ENCODE peak calls at places on chromosomes 1 and 21, in ten cellular contexts. R is GM12891, F is stomach, E is endothelial cell of umbilical vein, I is transverse colon, V is Panc1, S is breast epithelium, M is K562, D is HepG2, N is HCT116. C is an unnamed sample.

GRCh38 chr1:36008546-36009197 is 75.2 kb upstream of the TEKT2 start:
- DNase-seq in R (no peak), F (no peak), E (peak), I (no peak), V (peak), S (no peak), M (no peak), D (peak), N (peak), C (peak)

GRCh38 chr1:6014130-6014999 is 22.1 kb upstream of the NPHP4 start:
- DNase-seq in R (no peak), F (no peak), E (no peak), I (no peak), V (no peak), S (no peak), M (no peak), D (no peak), N (no peak), C (no peak)

GRCh38 chr1:24503870-24504523 is 1.4 kb downstream of the RCAN3 start:
- DNase-seq in R (no peak), F (no peak), E (no peak), I (no peak), V (no peak), S (no peak), M (no peak), D (no peak), N (no peak), C (no peak)

GRCh38 chr1:42211224-42211623 is 46.7 kb upstream of the GUCA2A start:
- DNase-seq in R (no peak), F (no peak), E (peak), I (no peak), V (no peak), S (no peak), M (no peak), D (no peak), N (no peak), C (no peak)

GRCh38 chr1:101150676-101151075 is 86.1 kb upstream of the S1PR1 start:
- DNase-seq in R (no peak), F (no peak), E (peak), I (no peak), V (no peak), S (no peak), M (no peak), D (peak), N (no peak), C (no peak)

GRCh38 chr1:203692565-203693470 is 66.2 kb downstream of the ATP2B4 start:
- DNase-seq in R (no peak), F (peak), E (peak), I (peak), V (no peak), S (peak), M (peak), D (no peak), N (peak), C (no peak)

GRCh38 chr1:38908821-38909220 is 27.4 kb upstream of the GJA9 start:
- DNase-seq in R (no peak), F (no peak), E (no peak), I (no peak), V (no peak), S (no peak), M (no peak), D (no peak), N (no peak), C (no peak)

GRCh38 chr21:33892853-33893252 is 22.8 kb downstream of the ATP5PO start:
- DNase-seq in R (no peak), F (no peak), E (no peak), I (no peak), V (no peak), S (no peak), M (peak), D (peak), N (no peak), C (peak)

GRCh38 chr1:171290611-171291010 is 23.4 kb upstream of the FMO4 start:
- DNase-seq in R (no peak), F (no peak), E (no peak), I (no peak), V (no peak), S (no peak), M (no peak), D (no peak), N (no peak), C (no peak)

GRCh38 chr1:201884472-201884871 is 4.2 kb upstream of the SHISA4 start:
- DNase-seq in R (no peak), F (no peak), E (no peak), I (no peak), V (no peak), S (no peak), M (no peak), D (no peak), N (no peak), C (no peak)

GRCh38 chr1:173862769-173863223 is 5.0 kb downstream of the GAS5 start:
- DNase-seq in R (no peak), F (no peak), E (no peak), I (no peak), V (no peak), S (no peak), M (peak), D (no peak), N (no peak), C (peak)

DNA sequence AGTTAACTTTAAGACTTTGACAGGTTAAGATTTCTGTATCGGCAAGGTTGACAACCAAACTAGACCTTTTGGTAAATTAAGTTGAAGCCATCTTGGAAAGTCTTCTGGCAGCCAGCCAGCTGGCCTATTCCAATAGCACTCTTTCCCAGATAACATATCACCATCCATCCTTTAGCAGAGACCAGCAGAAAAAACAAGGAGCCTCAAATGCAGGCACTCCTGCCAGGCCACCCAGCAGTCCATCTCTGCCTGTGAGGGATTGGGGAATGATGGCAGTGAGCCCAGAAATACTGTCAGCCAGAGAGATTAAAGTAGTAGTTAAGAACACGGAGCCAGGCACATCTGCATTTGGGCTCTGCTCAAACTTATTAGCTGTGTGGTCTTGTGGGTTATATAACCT is 19.4 kb downstream of the ZBTB40 start:
- DNase-seq in R (no peak), F (peak), E (peak), I (no peak), V (no peak), S (no peak), M (no peak), D (no peak), N (no peak), C (no peak)
- TF ChIP-seq POLR2AphosphoS5 in R (no peak), F (no peak), E (no peak), I (no peak), V (no peak), S (no peak), M (no peak), D (no peak), N (no peak), C (no peak)

GRCh38 chr1:9097947-9098705 is 28.7 kb upstream of the SLC2A5 start:
- DNase-seq in R (no peak), F (no peak), E (no peak), I (no peak), V (no peak), S (no peak), M (no peak), D (no peak), N (no peak), C (no peak)
- TF ChIP-seq POLR2AphosphoS5 in R (no peak), F (no peak), E (no peak), I (no peak), V (no peak), S (no peak), M (no peak), D (no peak), N (no peak), C (no peak)

GRCh38 chr1:10624256-10625050 is 149.7 kb downstream of the PEX14 start:
- DNase-seq in R (no peak), F (peak), E (no peak), I (no peak), V (no peak), S (peak), M (no peak), D (no peak), N (no peak), C (no peak)

GRCh38 chr1:10625554-10625953 is 150.8 kb downstream of the PEX14 start:
- DNase-seq in R (no peak), F (no peak), E (no peak), I (no peak), V (no peak), S (peak), M (no peak), D (no peak), N (no peak), C (no peak)

GRCh38 chr1:10623391-10624145 is 148.8 kb downstream of the PEX14 start:
- DNase-seq in R (no peak), F (no peak), E (no peak), I (no peak), V (no peak), S (peak), M (no peak), D (no peak), N (no peak), C (no peak)

GRCh38 chr1:10626011-10626731 is 151.4 kb downstream of the PEX14 start:
- DNase-seq in R (no peak), F (no peak), E (no peak), I (no peak), V (no peak), S (peak), M (no peak), D (no peak), N (no peak), C (no peak)

DNA sequence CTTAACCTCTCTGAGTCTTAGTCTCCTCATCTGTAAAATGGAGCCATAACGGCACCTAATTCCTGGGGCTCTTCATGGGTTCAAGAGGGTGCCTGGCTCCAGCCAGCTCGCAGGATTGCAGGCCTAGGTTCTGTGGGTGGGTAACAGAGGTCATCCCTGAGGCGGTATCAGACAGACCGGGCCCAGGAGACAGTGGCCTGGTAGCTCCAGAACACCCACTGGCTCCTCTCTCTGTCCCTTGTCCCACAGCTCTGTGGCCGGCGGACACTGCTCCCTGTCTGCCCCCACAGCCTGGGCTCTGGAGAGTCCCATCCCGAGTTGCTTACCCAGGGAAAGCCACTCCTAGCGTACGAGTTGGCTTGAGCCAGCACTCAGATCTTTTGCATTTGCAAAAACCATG is 150.3 kb downstream of the PEX14 start:
- DNase-seq in R (no peak), F (no peak), E (no peak), I (no peak), V (no peak), S (peak), M (no peak), D (no peak), N (no peak), C (no peak)
- TF ChIP-seq POLR2AphosphoS5 in R (no peak), F (no peak), E (no peak), I (no peak), V (no peak), S (no peak), M (no peak), D (no peak), N (no peak), C (no peak)

GRCh38 chr1:228411548-228412430 is 4.9 kb downstream of the TRIM17 start:
- DNase-seq in R (no peak), F (no peak), E (no peak), I (no peak), V (no peak), S (no peak), M (no peak), D (no peak), N (no peak), C (no peak)
- TF ChIP-seq POLR2AphosphoS5 in R (no peak), F (no peak), E (no peak), I (no peak), V (no peak), S (no peak), M (no peak), D (no peak), N (no peak), C (no peak)

C was measured in GM23338.